ENCODE peak calls at places on chromosome 13, in four cellular contexts. One of them, this sample, is unnamed.

GRCh38 chr13:90630716-90631115 is 716.8 kb upstream of the MIR17HG start:
- DNase-seq in HCT116: no peak
- DNase-seq in uterus: no peak
- DNase-seq in esophagus squamous epithelium: no peak
- DNase-seq in this sample: no peak

GRCh38 chr13:51202477-51203046 is 19.6 kb upstream of the FAM124A start:
- DNase-seq in HCT116: no peak
- DNase-seq in uterus: no peak
- DNase-seq in esophagus squamous epithelium: no peak
- DNase-seq in this sample: no peak

GRCh38 chr13:81406639-81407292 is 1065.8 kb upstream of the SPRY2 start:
- DNase-seq in HCT116: no peak
- DNase-seq in uterus: no peak
- DNase-seq in esophagus squamous epithelium: no peak
- DNase-seq in this sample: no peak

GRCh38 chr13:80430561-80430960 is 89.6 kb upstream of the SPRY2 start:
- DNase-seq in HCT116: no peak
- DNase-seq in uterus: no peak
- DNase-seq in esophagus squamous epithelium: no peak
- DNase-seq in this sample: no peak

GRCh38 chr13:114154476-114154875 is 22.1 kb upstream of the RASA3 start:
- DNase-seq in HCT116: no peak
- DNase-seq in uterus: no peak
- DNase-seq in esophagus squamous epithelium: no peak
- DNase-seq in this sample: no peak

GRCh38 chr13:25136872-25137623 is 35.0 kb downstream of the AMER2 start:
- DNase-seq in HCT116: no peak
- DNase-seq in uterus: no peak
- DNase-seq in esophagus squamous epithelium: no peak
- DNase-seq in this sample: no peak

GRCh38 chr13:39370554-39370953 is 232.4 kb downstream of the LHFPL6 start:
- DNase-seq in HCT116: no peak
- DNase-seq in uterus: peak; percentile 22
- DNase-seq in esophagus squamous epithelium: no peak
- DNase-seq in this sample: no peak

GRCh38 chr13:26500618-26501320 is 56.7 kb upstream of the WASF3 start:
- DNase-seq in HCT116: no peak
- DNase-seq in uterus: no peak
- DNase-seq in esophagus squamous epithelium: no peak
- DNase-seq in this sample: no peak

GRCh38 chr13:73754727-73755292 is 379.4 kb downstream of the KLF12 start:
- DNase-seq in HCT116: peak; percentile 40
- DNase-seq in uterus: no peak
- DNase-seq in esophagus squamous epithelium: no peak
- DNase-seq in this sample: peak; percentile 21

GRCh38 chr13:54433511-54434206 is 1405.0 kb downstream of the OLFM4 start:
- DNase-seq in HCT116: no peak
- DNase-seq in uterus: no peak
- DNase-seq in esophagus squamous epithelium: no peak
- DNase-seq in this sample: no peak

GRCh38 chr13:101875717-101876393 is 423.4 kb downstream of the ITGBL1 start:
- DNase-seq in HCT116: no peak
- DNase-seq in uterus: no peak
- DNase-seq in esophagus squamous epithelium: no peak
- DNase-seq in this sample: no peak

GRCh38 chr13:43303040-43303729 is 279.8 kb downstream of the DNAJC15 start:
- DNase-seq in HCT116: no peak
- DNase-seq in uterus: no peak
- DNase-seq in esophagus squamous epithelium: no peak
- DNase-seq in this sample: peak; percentile 30

GRCh38 chr13:55761986-55762385 is 1378.7 kb upstream of the PRR20A start:
- DNase-seq in HCT116: no peak
- DNase-seq in uterus: no peak
- DNase-seq in esophagus squamous epithelium: no peak
- DNase-seq in this sample: no peak

GRCh38 chr13:33642374-33643065 is 175.4 kb upstream of the RFC3 start:
- DNase-seq in HCT116: no peak
- DNase-seq in uterus: peak; percentile 83
- DNase-seq in esophagus squamous epithelium: no peak
- DNase-seq in this sample: no peak

GRCh38 chr13:50574731-50575130 is 268.8 kb downstream of the DLEU7 start:
- DNase-seq in HCT116: no peak
- DNase-seq in uterus: no peak
- DNase-seq in esophagus squamous epithelium: no peak
- DNase-seq in this sample: no peak

GRCh38 chr13:96003304-96003703 is 49.9 kb downstream of the UGGT2 start:
- DNase-seq in HCT116: peak; percentile 7
- DNase-seq in uterus: no peak
- DNase-seq in esophagus squamous epithelium: no peak
- DNase-seq in this sample: no peak

GRCh38 chr13:32783067-32783466 is 196.8 kb downstream of the PDS5B start:
- DNase-seq in HCT116: no peak
- DNase-seq in uterus: no peak
- DNase-seq in esophagus squamous epithelium: no peak
- DNase-seq in this sample: no peak

GRCh38 chr13:50910483-50910805 is 853 bp downstream of the RNASEH2B start:
- DNase-seq in HCT116: peak; percentile 27
- DNase-seq in uterus: peak; percentile 49
- DNase-seq in esophagus squamous epithelium: no peak
- DNase-seq in this sample: peak; percentile 81

GRCh38 chr13:93224545-93224944 is 2.1 kb upstream of the GPC6 start:
- DNase-seq in HCT116: no peak
- DNase-seq in uterus: no peak
- DNase-seq in esophagus squamous epithelium: no peak
- DNase-seq in this sample: no peak

GRCh38 chr13:38758278-38758677 is 71.4 kb downstream of the FREM2 start:
- DNase-seq in HCT116: no peak
- DNase-seq in uterus: no peak
- DNase-seq in esophagus squamous epithelium: no peak
- DNase-seq in this sample: no peak

GRCh38 chr13:106520205-106521004 is 15.1 kb downstream of the EFNB2 start:
- DNase-seq in HCT116: no peak
- DNase-seq in uterus: no peak
- DNase-seq in esophagus squamous epithelium: no peak
- DNase-seq in this sample: no peak

GRCh38 chr13:111336666-111337065 is 16.2 kb downstream of the TEX29 start:
- DNase-seq in HCT116: no peak
- DNase-seq in uterus: no peak
- DNase-seq in esophagus squamous epithelium: no peak
- DNase-seq in this sample: no peak

GRCh38 chr13:99821741-99822140 is 149.8 kb downstream of the ZIC5 start:
- DNase-seq in HCT116: no peak
- DNase-seq in uterus: no peak
- DNase-seq in esophagus squamous epithelium: no peak
- DNase-seq in this sample: no peak
- TF ChIP-seq POLR2A in HCT116: no peak
- TF ChIP-seq POLR2A in uterus: no peak
- TF ChIP-seq POLR2A in esophagus squamous epithelium: no peak
- TF ChIP-seq POLR2A in this sample: no peak

GRCh38 chr13:99656843-99657506 is 155.7 kb downstream of the TM9SF2 start:
- DNase-seq in HCT116: no peak
- DNase-seq in uterus: no peak
- DNase-seq in esophagus squamous epithelium: no peak
- DNase-seq in this sample: no peak

GRCh38 chr13:99659234-99659633 is 158.0 kb downstream of the TM9SF2 start:
- DNase-seq in HCT116: no peak
- DNase-seq in uterus: no peak
- DNase-seq in esophagus squamous epithelium: no peak
- DNase-seq in this sample: no peak

GRCh38 chr13:99660101-99660500 is 158.8 kb downstream of the TM9SF2 start:
- DNase-seq in HCT116: no peak
- DNase-seq in uterus: no peak
- DNase-seq in esophagus squamous epithelium: no peak
- DNase-seq in this sample: no peak

GRCh38 chr13:99657848-99658265 is 156.6 kb downstream of the TM9SF2 start:
- DNase-seq in HCT116: no peak
- DNase-seq in uterus: peak; percentile 35
- DNase-seq in esophagus squamous epithelium: no peak
- DNase-seq in this sample: peak; percentile 20

DNA sequence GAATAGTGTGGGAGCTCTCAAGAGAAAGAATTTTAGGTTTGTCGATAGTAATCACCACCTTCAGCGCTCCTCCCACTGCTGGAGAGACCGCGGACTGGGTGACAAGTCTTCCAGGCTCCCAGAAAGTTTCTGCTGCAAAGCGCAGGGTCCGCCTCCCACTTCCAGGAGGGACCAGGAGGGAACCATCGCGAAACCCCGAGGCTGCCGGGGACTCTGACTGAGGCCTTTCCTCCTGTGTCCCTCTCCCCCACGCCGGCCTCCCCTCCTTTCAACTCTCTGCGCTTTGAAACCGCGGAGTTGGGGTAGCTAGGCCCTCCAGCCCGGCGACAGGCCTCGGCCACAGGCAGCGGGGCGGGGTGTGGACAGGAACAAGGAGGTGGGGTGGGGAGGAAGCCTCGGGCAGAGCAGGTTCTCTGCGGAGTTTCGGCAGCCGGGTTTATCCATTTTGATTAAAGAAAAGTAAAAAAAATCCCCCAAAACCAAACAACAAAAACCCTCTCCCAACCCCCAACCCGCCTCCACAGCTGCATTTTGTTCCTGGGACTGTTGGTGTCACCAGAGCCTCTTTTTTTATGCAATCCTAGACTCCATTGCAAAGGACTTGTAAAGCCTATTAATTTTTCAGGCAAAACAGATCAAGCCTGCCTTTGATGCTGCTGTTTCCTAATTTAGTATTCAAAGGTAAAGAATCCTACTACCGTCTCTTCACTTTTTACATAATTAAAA is 157.2 kb downstream of the TM9SF2 start:
- DNase-seq in HCT116: no peak
- DNase-seq in uterus: peak; percentile 52
- DNase-seq in esophagus squamous epithelium: no peak
- DNase-seq in this sample: peak; percentile 40
- TF ChIP-seq POLR2A in HCT116: no peak
- TF ChIP-seq POLR2A in uterus: no peak
- TF ChIP-seq POLR2A in esophagus squamous epithelium: no peak
- TF ChIP-seq POLR2A in this sample: no peak

GRCh38 chr13:112690242-112690943 is 555 bp downstream of the ATP11A start:
- DNase-seq in HCT116: no peak
- DNase-seq in uterus: peak; percentile 51
- DNase-seq in esophagus squamous epithelium: no peak
- DNase-seq in this sample: peak; percentile 73
- TF ChIP-seq POLR2A in HCT116: no peak
- TF ChIP-seq POLR2A in uterus: no peak
- TF ChIP-seq POLR2A in esophagus squamous epithelium: no peak
- TF ChIP-seq POLR2A in this sample: no peak

GRCh38 chr13:110136660-110137585 is 170.0 kb downstream of the COL4A1 start:
- DNase-seq in HCT116: no peak
- DNase-seq in uterus: no peak
- DNase-seq in esophagus squamous epithelium: no peak
- DNase-seq in this sample: no peak

GRCh38 chr13:110132178-110132975 is 174.6 kb downstream of the COL4A1 start:
- DNase-seq in HCT116: no peak
- DNase-seq in uterus: no peak
- DNase-seq in esophagus squamous epithelium: no peak
- DNase-seq in this sample: no peak

GRCh38 chr13:110135977-110136597 is 170.9 kb downstream of the COL4A1 start:
- DNase-seq in HCT116: no peak
- DNase-seq in uterus: no peak
- DNase-seq in esophagus squamous epithelium: no peak
- DNase-seq in this sample: no peak

GRCh38 chr13:110133425-110134235 is 173.3 kb downstream of the COL4A1 start:
- DNase-seq in HCT116: no peak
- DNase-seq in uterus: no peak
- DNase-seq in esophagus squamous epithelium: no peak
- DNase-seq in this sample: no peak

GRCh38 chr13:110134801-110135200 is 172.2 kb downstream of the COL4A1 start:
- DNase-seq in HCT116: no peak
- DNase-seq in uterus: no peak
- DNase-seq in esophagus squamous epithelium: no peak
- DNase-seq in this sample: no peak
- TF ChIP-seq POLR2A in HCT116: no peak
- TF ChIP-seq POLR2A in uterus: no peak
- TF ChIP-seq POLR2A in esophagus squamous epithelium: no peak
- TF ChIP-seq POLR2A in this sample: no peak

GRCh38 chr13:98826156-98826555 is 73.7 kb upstream of the SLC15A1 start:
- DNase-seq in HCT116: no peak
- DNase-seq in uterus: no peak
- DNase-seq in esophagus squamous epithelium: no peak
- DNase-seq in this sample: no peak

GRCh38 chr13:98825659-98826058 is 73.2 kb upstream of the SLC15A1 start:
- DNase-seq in HCT116: no peak
- DNase-seq in uterus: no peak
- DNase-seq in esophagus squamous epithelium: no peak
- DNase-seq in this sample: no peak

GRCh38 chr13:98829541-98829940 is 77.1 kb upstream of the SLC15A1 start:
- DNase-seq in HCT116: no peak
- DNase-seq in uterus: no peak
- DNase-seq in esophagus squamous epithelium: no peak
- DNase-seq in this sample: no peak

GRCh38 chr13:98828614-98829013 is 76.1 kb upstream of the SLC15A1 start:
- DNase-seq in HCT116: no peak
- DNase-seq in uterus: no peak
- DNase-seq in esophagus squamous epithelium: no peak
- DNase-seq in this sample: no peak

GRCh38 chr13:98827449-98827848 is 75.0 kb upstream of the SLC15A1 start:
- DNase-seq in HCT116: no peak
- DNase-seq in uterus: no peak
- DNase-seq in esophagus squamous epithelium: no peak
- DNase-seq in this sample: peak; percentile 3
- TF ChIP-seq POLR2A in HCT116: no peak
- TF ChIP-seq POLR2A in uterus: no peak
- TF ChIP-seq POLR2A in esophagus squamous epithelium: no peak
- TF ChIP-seq POLR2A in this sample: no peak

GRCh38 chr13:20436505-20436904 is 89.2 kb downstream of the CRYL1 start:
- DNase-seq in HCT116: no peak
- DNase-seq in uterus: no peak
- DNase-seq in esophagus squamous epithelium: no peak
- DNase-seq in this sample: no peak

GRCh38 chr13:20441066-20441465 is 84.6 kb downstream of the CRYL1 start:
- DNase-seq in HCT116: no peak
- DNase-seq in uterus: no peak
- DNase-seq in esophagus squamous epithelium: no peak
- DNase-seq in this sample: no peak

GRCh38 chr13:20438801-20439200 is 86.9 kb downstream of the CRYL1 start:
- DNase-seq in HCT116: no peak
- DNase-seq in uterus: no peak
- DNase-seq in esophagus squamous epithelium: no peak
- DNase-seq in this sample: no peak

GRCh38 chr13:20441879-20442278 is 83.8 kb downstream of the CRYL1 start:
- DNase-seq in HCT116: peak; percentile 62
- DNase-seq in uterus: no peak
- DNase-seq in esophagus squamous epithelium: no peak
- DNase-seq in this sample: no peak

DNA sequence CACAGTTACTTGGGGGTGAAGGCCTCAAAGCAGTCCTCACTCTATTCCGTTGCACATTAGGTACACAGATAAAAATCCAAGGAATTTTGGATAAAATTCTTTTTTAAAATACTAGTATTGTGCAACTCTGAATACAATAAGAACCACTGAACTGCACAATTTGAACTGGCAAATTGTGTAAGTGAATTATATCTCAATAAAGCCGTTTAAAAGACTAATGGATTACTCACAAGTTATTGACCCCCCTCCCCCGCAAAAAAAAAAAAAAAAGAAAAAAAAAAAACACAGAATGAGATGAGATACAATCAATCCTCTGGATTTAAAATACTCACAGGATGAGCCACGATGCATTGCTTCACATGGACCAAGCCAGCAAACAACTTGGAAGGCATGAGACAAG is 86.4 kb downstream of the CRYL1 start:
- DNase-seq in HCT116: no peak
- DNase-seq in uterus: no peak
- DNase-seq in esophagus squamous epithelium: no peak
- DNase-seq in this sample: no peak
- TF ChIP-seq POLR2A in HCT116: no peak
- TF ChIP-seq POLR2A in uterus: no peak
- TF ChIP-seq POLR2A in esophagus squamous epithelium: no peak
- TF ChIP-seq POLR2A in this sample: no peak

This sample was measured in erythroblast.